ENCODE peak calls at places on chromosomes 2 and 18, in eight cellular contexts. Q, Z, V, C, H, X, P and N are unnamed samples.

GRCh38 chr2:172462393-172463381 is 35.3 kb downstream of the ITGA6 start:
- ATAC-seq in Q (peak; percentile 72), Z (no peak), V (no peak), C (no peak), H (no peak), X (no peak), P (no peak), N (no peak)

GRCh38 chr2:225512873-225513580 is 113.5 kb downstream of the NYAP2 start:
- ATAC-seq in Q (no peak), Z (no peak), V (no peak), C (no peak), H (no peak), X (no peak), P (no peak), N (no peak)

GRCh38 chr2:203936535-203936934 is at the start of gene ICOS:
- ATAC-seq in Q (no peak), Z (no peak), V (no peak), C (no peak), H (no peak), X (no peak), P (no peak), N (no peak)

GRCh38 chr18:64707052-64707451 is 558.2 kb upstream of the LINC00305 start:
- ATAC-seq in Q (no peak), Z (no peak), V (no peak), C (no peak), H (peak; percentile 64), X (no peak), P (no peak), N (no peak)

GRCh38 chr2:186641132-186641806 is 51.4 kb downstream of the ITGAV start:
- ATAC-seq in Q (peak; percentile 42), Z (peak; percentile 25), V (peak; percentile 54), C (peak; percentile 58), H (no peak), X (no peak), P (peak; percentile 41), N (no peak)

GRCh38 chr18:48493856-48494255 is 45.0 kb upstream of the CTIF start:
- ATAC-seq in Q (no peak), Z (no peak), V (no peak), C (no peak), H (peak; percentile 32), X (no peak), P (no peak), N (peak; percentile 46)

GRCh38 chr2:234495801-234496441 is 960 bp downstream of the ARL4C start:
- ATAC-seq in Q (no peak), Z (no peak), V (peak; percentile 2), C (no peak), H (peak; percentile 16), X (peak; percentile 3), P (no peak), N (no peak)

GRCh38 chr18:44912740-44913478 is 232.2 kb downstream of the SETBP1 start:
- ATAC-seq in Q (peak; percentile 6), Z (no peak), V (no peak), C (no peak), H (no peak), X (no peak), P (no peak), N (no peak)

GRCh38 chr2:10269711-10270610 is 32.7 kb upstream of the HPCAL1 start:
- ATAC-seq in Q (no peak), Z (peak; percentile 31), V (peak; percentile 28), C (peak; percentile 12), H (peak; percentile 22), X (no peak), P (no peak), N (no peak)

GRCh38 chr2:6943971-6944370 is 26.8 kb downstream of the RNF144A start:
- ATAC-seq in Q (no peak), Z (no peak), V (no peak), C (no peak), H (no peak), X (no peak), P (no peak), N (no peak)

GRCh38 chr2:7019191-7019590 is 102.0 kb downstream of the RNF144A start:
- ATAC-seq in Q (no peak), Z (no peak), V (no peak), C (no peak), H (no peak), X (no peak), P (no peak), N (no peak)

GRCh38 chr2:129061079-129061785 is 742.6 kb upstream of the HS6ST1 start:
- ATAC-seq in Q (peak; percentile 98), Z (no peak), V (no peak), C (no peak), H (no peak), X (no peak), P (peak; percentile 56), N (no peak)

GRCh38 chr2:157052685-157053224 is 204.8 kb upstream of the GALNT5 start:
- ATAC-seq in Q (peak; percentile 66), Z (peak; percentile 77), V (no peak), C (peak; percentile 98), H (peak; percentile 65), X (no peak), P (peak; percentile 63), N (no peak)

GRCh38 chr18:47587587-47587986 is 336.1 kb upstream of the SKOR2 start:
- ATAC-seq in Q (no peak), Z (no peak), V (no peak), C (no peak), H (no peak), X (no peak), P (no peak), N (no peak)

DNA sequence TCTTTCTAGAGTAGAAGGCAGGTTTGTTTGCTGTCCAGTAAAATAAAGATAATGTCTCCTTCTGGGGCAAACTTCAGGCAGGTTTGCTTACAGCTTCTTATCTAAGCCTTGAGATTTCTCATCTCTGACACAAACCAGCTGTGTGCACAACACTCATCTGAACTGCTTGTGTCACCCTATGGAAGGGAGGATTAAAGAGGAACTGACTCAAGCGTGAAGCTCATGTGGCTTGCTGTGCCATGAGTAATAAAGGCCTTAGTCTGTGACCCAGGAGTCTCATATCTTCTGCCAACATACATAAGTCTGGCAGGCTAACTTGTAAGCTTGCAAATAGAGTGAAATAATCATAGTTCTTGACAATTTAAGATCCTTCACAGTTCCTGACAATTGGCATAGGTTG is 24.2 kb upstream of the CPO start:
- ATAC-seq in Q (peak; percentile 82), Z (peak; percentile 90), V (peak; percentile 97), C (no peak), H (peak; percentile 71), X (no peak), P (no peak), N (no peak)
- TF ChIP-seq POLR2AphosphoS5 in Q (no peak), Z (no peak), V (no peak), C (no peak), H (no peak), X (no peak), P (no peak), N (no peak)

GRCh38 chr2:45005261-45006002 is 3.8 kb downstream of the SIX2 start:
- ATAC-seq in Q (no peak), Z (no peak), V (no peak), C (no peak), H (no peak), X (no peak), P (no peak), N (no peak)
- H3K27ac ChIP-seq in Q (no peak overlapping the region), Z (no peak overlapping the region), V (no peak overlapping the region), C (no peak overlapping the region), H (no peak overlapping the region), X (no peak overlapping the region), P (no peak overlapping the region), N (no peak overlapping the region)

GRCh38 chr2:55136138-55136541 is 85.9 kb upstream of the RTN4 start:
- ATAC-seq in Q (no peak), Z (no peak), V (no peak), C (no peak), H (no peak), X (no peak), P (no peak), N (no peak)

GRCh38 chr2:55134316-55134706 is 84.1 kb upstream of the RTN4 start:
- ATAC-seq in Q (peak; percentile 9), Z (no peak), V (no peak), C (no peak), H (no peak), X (no peak), P (no peak), N (no peak)

GRCh38 chr2:55130849-55131248 is 80.6 kb upstream of the RTN4 start:
- ATAC-seq in Q (no peak), Z (no peak), V (no peak), C (no peak), H (no peak), X (no peak), P (no peak), N (no peak)

GRCh38 chr2:55137024-55137958 is 87.0 kb upstream of the RTN4 start:
- ATAC-seq in Q (no peak), Z (no peak), V (peak; percentile 38), C (peak; percentile 62), H (peak; percentile 73), X (no peak), P (no peak), N (peak; percentile 23)

GRCh38 chr2:55133467-55134315 is 83.4 kb upstream of the RTN4 start:
- ATAC-seq in Q (peak; percentile 93), Z (no peak), V (no peak), C (peak; percentile 43), H (peak; percentile 88), X (peak; percentile 84), P (peak; percentile 76), N (peak; percentile 81)
- TF ChIP-seq POLR2AphosphoS5 in Q (peak; percentile 77), Z (no peak), V (no peak), C (no peak), H (no peak), X (peak; percentile 13), P (peak; percentile 27), N (peak; percentile 81)

GRCh38 chr2:131010566-131010965 is 82.7 kb downstream of the FAM168B start:
- ATAC-seq in Q (no peak), Z (no peak), V (no peak), C (no peak), H (no peak), X (no peak), P (no peak), N (no peak)
- H3K27ac ChIP-seq in Q (no peak overlapping the region), Z (no peak overlapping the region), V (no peak overlapping the region), C (no peak overlapping the region), H (no peak overlapping the region), X (no peak overlapping the region), P (no peak overlapping the region), N (no peak overlapping the region)

DNA sequence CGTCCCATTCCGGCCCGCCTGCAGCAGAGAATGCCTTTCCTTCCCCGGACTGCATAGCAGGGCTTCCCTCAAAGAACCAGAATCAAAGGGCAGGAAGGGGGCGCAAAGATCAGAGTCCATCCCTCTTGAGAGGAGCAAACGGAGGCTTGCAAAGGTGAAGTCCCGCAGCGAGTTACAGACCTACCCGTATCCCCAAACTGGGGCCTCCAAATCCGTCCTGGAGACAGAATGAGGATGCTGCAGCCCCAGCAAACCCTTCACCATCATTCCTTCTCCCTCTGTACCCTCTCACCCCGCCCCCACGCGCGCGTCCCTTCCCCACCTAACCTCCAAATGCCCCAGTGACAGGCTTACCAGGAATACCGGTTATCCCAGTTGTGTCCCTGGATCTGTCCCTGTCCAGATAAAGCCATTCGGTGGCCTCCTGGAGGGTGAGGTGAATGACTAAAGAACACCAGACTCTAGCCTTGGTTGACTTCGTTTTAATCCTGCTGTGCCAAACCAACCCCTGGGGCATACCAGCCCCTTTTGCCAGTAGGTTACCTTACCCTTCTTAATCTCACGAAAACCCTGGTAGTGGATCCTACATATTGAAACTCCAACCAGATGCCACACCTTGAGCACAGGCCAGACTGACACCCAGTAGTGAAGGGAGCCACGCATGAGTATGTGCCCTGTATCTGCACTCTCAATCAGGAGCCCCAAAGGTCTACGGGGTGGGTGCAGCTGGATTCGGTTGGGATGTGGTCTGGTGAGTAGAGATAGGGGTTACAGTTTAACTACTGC is 961 bp upstream of the SLC40A1 start:
- ATAC-seq in Q (no peak), Z (no peak), V (peak; percentile 35), C (peak; percentile 57), H (peak; percentile 26), X (peak; percentile 81), P (peak; percentile 80), N (peak; percentile 16)
- TF ChIP-seq POLR2AphosphoS5 in Q (no peak), Z (no peak), V (no peak), C (no peak), H (no peak), X (peak; percentile 45), P (peak; percentile 95), N (no peak)